ENCODE peak calls at places on chromosomes 16 and 17, in seven cellular contexts. G is kidney epithelial cell, V is NT2/D1, H is breast epithelium, W is AG10803, O is GM23338, X is heart right ventricle. F is an unnamed sample.

GRCh38 chr16:4564661-4565267 is 8.6 kb downstream of the C16orf96 start:
- DNase-seq in W (no peak), X (no peak), H (no peak), V (no peak), G (no peak), O (no peak), F (no peak)

GRCh38 chr17:57911834-57912673 is 43.2 kb downstream of the CUEDC1 start:
- DNase-seq in V (no peak), H (peak), O (peak), W (peak), X (peak), G (no peak), F (peak)

GRCh38 chr17:35342207-35342744 is 31.1 kb downstream of the SLFN11 start:
- DNase-seq in G (no peak), V (no peak), X (no peak), O (no peak), H (no peak), W (no peak), F (no peak)

GRCh38 chr17:67157732-67158639 is 87.0 kb downstream of the HELZ start:
- DNase-seq in O (peak), W (peak), V (peak), X (no peak), G (no peak), H (no peak), F (no peak)

GRCh38 chr17:18962494-18962815 is 10.5 kb downstream of the SLC5A10 start:
- DNase-seq in G (no peak), O (no peak), W (no peak), H (no peak), V (no peak), X (no peak), F (peak)

GRCh38 chr16:63816304-63816703 is 1305.6 kb downstream of the CDH11 start:
- DNase-seq in G (no peak), V (no peak), O (no peak), X (no peak), H (no peak), W (no peak), F (no peak)

GRCh38 chr17:79005063-79005861 is 4.3 kb downstream of the CANT1 start:
- DNase-seq in H (peak), W (no peak), O (no peak), V (no peak), G (no peak), X (no peak), F (peak)

GRCh38 chr16:88700636-88701482 is 5.3 kb downstream of the RNF166 start:
- DNase-seq in G (peak), W (peak), X (peak), H (peak), V (no peak), O (no peak), F (peak)

GRCh38 chr17:81097134-81097942 is 62.4 kb downstream of the BAIAP2 start:
- DNase-seq in V (peak), H (peak), G (no peak), X (peak), W (peak), O (peak), F (peak)

GRCh38 chr16:80324371-80324770 is 216.4 kb upstream of the DYNLRB2 start:
- DNase-seq in G (no peak), X (no peak), H (no peak), V (no peak), W (no peak), O (peak), F (no peak)

GRCh38 chr17:66138120-66138519 is 53.8 kb downstream of the CEP112 start:
- DNase-seq in W (no peak), H (no peak), G (no peak), X (no peak), V (no peak), O (no peak), F (no peak)

GRCh38 chr16:25038239-25038954 is 23.2 kb upstream of the ARHGAP17 start:
- DNase-seq in W (no peak), X (no peak), O (no peak), V (no peak), H (no peak), G (no peak), F (no peak)

GRCh38 chr17:65850486-65850885 is 289.0 kb upstream of the AXIN2 start:
- DNase-seq in X (no peak), H (no peak), W (peak), O (no peak), G (peak), V (no peak), F (no peak)

GRCh38 chr17:74992223-74992622 is 4.8 kb downstream of the CDR2L start:
- DNase-seq in O (no peak), G (no peak), X (no peak), H (no peak), V (no peak), W (no peak), F (no peak)

GRCh38 chr16:47018223-47018891 is 44.9 kb upstream of the DNAJA2 start:
- DNase-seq in G (peak), H (peak), W (no peak), O (peak), V (no peak), X (no peak), F (no peak)

GRCh38 chr16:4684763-4685162 is 8.6 kb upstream of the NUDT16L1 start:
- DNase-seq in H (no peak), X (no peak), W (no peak), O (no peak), V (no peak), G (no peak), F (no peak)

GRCh38 chr17:29084476-29085148 is 41.7 kb downstream of the PIPOX start:
- DNase-seq in X (no peak), O (peak), G (no peak), W (no peak), V (no peak), H (no peak), F (no peak)

GRCh38 chr17:83064732-83065659 is 14.4 kb upstream of the METRNL start:
- DNase-seq in V (no peak), W (no peak), X (peak), O (no peak), G (no peak), H (peak), F (peak)

GRCh38 chr17:17722081-17722905 is 41.0 kb downstream of the RAI1 start:
- DNase-seq in H (no peak), V (no peak), X (no peak), W (no peak), O (peak), G (no peak), F (no peak)

GRCh38 chr16:8878523-8878911 is 3.6 kb upstream of the LITAFD start:
- DNase-seq in V (no peak), O (peak), W (peak), G (peak), X (no peak), H (peak), F (no peak)

GRCh38 chr16:66004706-66005105 is 361.8 kb upstream of the CDH5 start:
- DNase-seq in V (no peak), X (no peak), G (no peak), H (no peak), W (peak), O (no peak), F (no peak)

GRCh38 chr16:2706611-2707311 is 13.3 kb downstream of the PRSS27 start:
- DNase-seq in W (no peak), H (no peak), X (no peak), G (no peak), O (no peak), V (no peak), F (no peak)

GRCh38 chr16:80931985-80932720 is 74.5 kb downstream of the CMC2 start:
- DNase-seq in X (peak), H (peak), W (peak), V (peak), O (peak), G (no peak), F (peak)

GRCh38 chr17:80990921-80991644 is 558 bp upstream of the CHMP6 start:
- DNase-seq in G (no peak), O (no peak), W (no peak), H (no peak), X (no peak), V (no peak), F (no peak)

GRCh38 chr17:57782051-57782490 is 37.0 kb upstream of the CCDC182 start:
- DNase-seq in V (no peak), H (no peak), X (peak), O (peak), G (no peak), W (no peak), F (no peak)

GRCh38 chr16:50505714-50506542 is 42.3 kb upstream of the NKD1 start:
- DNase-seq in H (no peak), V (peak), W (no peak), G (no peak), O (peak), X (no peak), F (no peak)

GRCh38 chr17:43582426-43582825 is 36.3 kb upstream of the ETV4 start:
- DNase-seq in X (no peak), G (no peak), O (no peak), W (no peak), H (no peak), V (no peak), F (no peak)

GRCh38 chr16:81515721-81516120 is 71.1 kb downstream of the CMIP start:
- DNase-seq in X (no peak), H (no peak), O (no peak), V (no peak), W (no peak), G (no peak), F (peak)

GRCh38 chr16:10754941-10755340 is 11.3 kb downstream of the NUBP1 start:
- DNase-seq in X (no peak), W (peak), O (no peak), V (no peak), G (peak), H (no peak), F (no peak)

GRCh38 chr17:2867441-2868424 is 71.5 kb downstream of the RAP1GAP2 start:
- DNase-seq in G (no peak), X (no peak), O (peak), W (peak), V (peak), H (no peak), F (no peak)

GRCh38 chr16:4140652-4141051 is 24.4 kb upstream of the ADCY9 start:
- DNase-seq in G (peak), X (no peak), W (peak), H (peak), O (no peak), V (no peak), F (no peak)

GRCh38 chr17:10337136-10337535 is 35.7 kb downstream of the MYH13 start:
- DNase-seq in V (no peak), X (no peak), O (no peak), H (no peak), G (no peak), W (peak), F (no peak)

GRCh38 chr17:74408262-74408661 is 23.6 kb upstream of the GPRC5C start:
- DNase-seq in G (no peak), V (no peak), O (no peak), H (no peak), W (peak), X (no peak), F (no peak)

GRCh38 chr16:56618138-56618537 is 7.4 kb upstream of the MT1E start:
- DNase-seq in G (no peak), V (no peak), O (no peak), H (no peak), X (no peak), W (no peak), F (no peak)
- H3K4me3 ChIP-seq in G (peak), V (no peak), O (no peak), H (peak), X (peak), W (no peak), F (no peak)

GRCh38 chr16:68736561-68736960 is 531 bp upstream of the CDH1 start:
- DNase-seq in V (no peak), G (no peak), W (no peak), O (no peak), X (no peak), H (no peak), F (no peak)
- H3K4me3 ChIP-seq in V (no peak), G (no peak), W (no peak), O (peak), X (no peak), H (peak), F (no peak)

GRCh38 chr17:76497979-76498885 is 3.0 kb downstream of the RHBDF2 start:
- DNase-seq in X (peak), G (peak), V (no peak), W (peak), H (peak), O (peak), F (peak)

GRCh38 chr17:76495663-76496400 is 5.4 kb downstream of the RHBDF2 start:
- DNase-seq in G (no peak), V (no peak), O (no peak), W (no peak), H (no peak), X (peak), F (no peak)

GRCh38 chr17:76496464-76496863 is 4.8 kb downstream of the RHBDF2 start:
- DNase-seq in X (no peak), O (no peak), H (no peak), V (no peak), G (no peak), W (no peak), F (no peak)

GRCh38 chr17:76498886-76499667 is 2.1 kb downstream of the RHBDF2 start:
- DNase-seq in H (no peak), V (no peak), X (no peak), W (no peak), G (no peak), O (no peak), F (no peak)

DNA sequence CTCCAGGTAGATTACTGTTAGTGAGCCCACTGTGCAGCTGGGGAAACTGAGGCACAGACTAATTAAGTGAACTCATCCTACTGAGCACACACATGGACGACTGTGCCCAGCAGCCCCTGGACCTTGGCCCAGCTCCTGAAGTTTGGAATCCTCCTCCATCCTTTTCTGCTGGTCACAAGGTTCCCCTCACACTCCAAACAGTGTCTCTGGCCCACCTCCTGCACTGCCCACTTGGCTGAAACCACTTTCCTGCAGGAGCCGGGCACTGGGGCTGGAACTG is 3.6 kb downstream of the RHBDF2 start:
- DNase-seq in H (no peak), V (no peak), W (no peak), X (no peak), O (no peak), G (no peak), F (no peak)
- H3K4me3 ChIP-seq in H (peak), V (no peak), W (peak), X (peak), O (no peak), G (no peak), F (no peak)

GRCh38 chr17:76560877-76561221 is 21.0 kb downstream of the PRCD start:
- DNase-seq in W (no peak), G (no peak), O (no peak), H (no peak), V (no peak), X (no peak), F (no peak)

GRCh38 chr17:76561332-76561731 is 21.5 kb downstream of the PRCD start:
- DNase-seq in V (no peak), W (no peak), X (no peak), H (no peak), O (no peak), G (no peak), F (no peak)

GRCh38 chr17:76558210-76559095 is 18.6 kb downstream of the PRCD start:
- DNase-seq in O (no peak), W (no peak), V (no peak), H (no peak), G (no peak), X (no peak), F (no peak)

GRCh38 chr17:76561799-76562268 is 22.0 kb downstream of the PRCD start:
- DNase-seq in H (no peak), V (no peak), W (peak), X (no peak), G (no peak), O (no peak), F (no peak)

DNA sequence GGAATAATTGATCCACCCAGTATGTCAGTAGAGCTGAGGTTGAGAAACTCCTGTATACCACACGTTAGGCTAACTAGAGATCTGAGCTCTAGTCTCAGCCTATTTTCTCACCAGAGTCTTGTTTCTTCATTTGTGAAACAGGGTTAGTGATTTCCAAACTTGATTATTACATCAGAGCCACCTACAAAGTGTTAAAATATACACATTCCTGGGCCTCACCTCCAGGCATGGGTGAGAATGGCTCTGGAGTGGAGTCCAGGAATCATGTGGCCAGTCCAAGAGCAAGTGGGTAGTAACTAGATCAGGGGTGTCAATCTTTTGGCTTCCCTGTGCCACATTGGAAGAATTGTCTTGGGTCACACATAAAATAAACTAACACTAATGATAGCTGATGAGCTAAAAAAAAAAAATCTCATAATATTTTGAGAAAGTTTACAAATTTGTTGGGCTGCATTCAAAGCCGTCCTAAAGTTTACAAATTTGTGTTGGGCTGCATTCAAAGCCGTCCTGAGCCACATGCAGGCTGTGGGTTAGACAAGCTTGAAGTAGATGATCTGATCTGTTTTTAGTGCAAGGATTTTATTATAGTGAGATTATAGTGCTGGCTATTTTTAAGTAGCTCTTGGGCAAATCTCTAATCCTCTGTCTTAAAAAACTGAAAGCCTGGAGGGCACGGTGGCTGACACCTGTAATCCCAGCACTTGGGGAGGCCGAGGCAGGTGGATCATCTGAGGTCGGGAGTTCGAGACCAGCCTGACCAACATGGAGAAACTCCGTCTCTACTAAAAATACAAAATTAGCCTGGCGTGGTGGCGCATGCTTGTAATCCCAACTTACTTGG is 20.4 kb downstream of the PRCD start:
- DNase-seq in H (no peak), G (no peak), W (no peak), V (no peak), X (no peak), O (no peak), F (no peak)
- H3K4me3 ChIP-seq in H (peak), G (no peak), W (no peak), V (peak), X (no peak), O (peak), F (no peak)

GRCh38 chr16:84830765-84831384 is 11.1 kb downstream of the CRISPLD2 start:
- DNase-seq in X (no peak), H (no peak), O (no peak), G (no peak), V (no peak), W (no peak), F (no peak)

GRCh38 chr16:84834403-84834772 is 14.6 kb downstream of the CRISPLD2 start:
- DNase-seq in O (no peak), X (no peak), G (no peak), H (peak), W (peak), V (no peak), F (peak)

GRCh38 chr16:84833542-84834402 is 14.0 kb downstream of the CRISPLD2 start:
- DNase-seq in H (no peak), W (no peak), X (no peak), O (no peak), G (no peak), V (no peak), F (no peak)

GRCh38 chr16:84832488-84833141 is 12.8 kb downstream of the CRISPLD2 start:
- DNase-seq in H (peak), X (peak), O (no peak), W (peak), V (no peak), G (no peak), F (peak)

GRCh38 chr16:84833142-84833495 is 13.3 kb downstream of the CRISPLD2 start:
- DNase-seq in V (no peak), G (no peak), X (no peak), H (no peak), O (no peak), W (no peak), F (no peak)
- H3K4me3 ChIP-seq in V (no peak), G (no peak), X (peak), H (peak), O (no peak), W (peak), F (no peak)